ENCODE peak calls at places on chromosome 18, in four cellular contexts. Z is T follicular helper cell; K is activated naive CD4-positive, alpha-beta T cell; F is coronary artery. T is an unnamed sample.

GRCh38 chr18:44474067-44474411 is 206.6 kb upstream of the SETBP1 start:
- DNase-seq in F (no peak), K (no peak), Z (no peak), T (no peak)

GRCh38 chr18:9570255-9570654 is 44.1 kb downstream of the PPP4R1 start:
- DNase-seq in K (no peak), Z (no peak), F (no peak), T (no peak)

GRCh38 chr18:9337875-9338274 is 3.3 kb downstream of the TWSG1 start:
- DNase-seq in F (no peak), Z (no peak), K (no peak), T (peak)

GRCh38 chr18:53458944-53459580 is 765.4 kb downstream of the MBD2 start:
- DNase-seq in K (no peak), F (no peak), Z (no peak), T (no peak)

GRCh38 chr18:14925281-14925709 is 177.3 kb downstream of the ANKRD30B start:
- DNase-seq in Z (no peak), K (no peak), F (peak), T (no peak)

GRCh38 chr18:2218101-2218500 is 353.2 kb downstream of the METTL4 start:
- DNase-seq in F (no peak), Z (no peak), K (no peak), T (no peak)

GRCh38 chr18:46250084-46250811 is 146.1 kb downstream of the HAUS1 start:
- DNase-seq in Z (peak), K (no peak), F (no peak), T (peak)

GRCh38 chr18:11203998-11204397 is 54.6 kb upstream of the PIEZO2 start:
- DNase-seq in K (no peak), Z (no peak), F (no peak), T (no peak)

GRCh38 chr18:50697509-50697908 is 122.3 kb downstream of the MRO start:
- DNase-seq in K (no peak), Z (no peak), F (peak), T (no peak)

GRCh38 chr18:24710474-24710873 is 250.0 kb downstream of the HRH4 start:
- DNase-seq in F (no peak), Z (no peak), K (no peak), T (no peak)

GRCh38 chr18:33873127-33873526 is 295.1 kb downstream of the ASXL3 start:
- DNase-seq in F (no peak), K (no peak), Z (no peak), T (no peak)